ENCODE peak calls at places on chromosomes 11 and 22, in seven cellular contexts. Y, E, R, H, A, D and K are unnamed samples.
A peak's percentile ranks its signal among the peaks of the same experiment; 100 is the strongest.

GRCh38 chr11:102560555-102561011 is 30.0 kb upstream of the MMP7 start:
- DNase-seq in H (no peak), R (no peak), A (no peak), Y (no peak), D (peak; percentile 49), E (peak; percentile 83), K (no peak)

GRCh38 chr11:30983143-30983542 is 386.4 kb downstream of the DCDC1 start:
- DNase-seq in A (no peak), Y (no peak), D (no peak), R (no peak), E (no peak), H (no peak), K (no peak)

GRCh38 chr11:115716577-115717214 is 212.5 kb upstream of the CADM1 start:
- DNase-seq in R (no peak), Y (no peak), H (no peak), A (no peak), E (no peak), D (no peak), K (no peak)

GRCh38 chr11:58334708-58335107 is 24.2 kb downstream of the OR5B17 start:
- DNase-seq in Y (no peak), D (no peak), E (no peak), H (no peak), A (no peak), R (no peak), K (no peak)

GRCh38 chr11:114170226-114170625 is 110.7 kb downstream of the ZBTB16 start:
- DNase-seq in E (no peak), D (no peak), Y (no peak), H (no peak), R (no peak), A (no peak), K (no peak)

GRCh38 chr11:113462830-113463229 is 12.4 kb downstream of the DRD2 start:
- DNase-seq in A (no peak), H (no peak), R (no peak), Y (no peak), E (no peak), D (no peak), K (no peak)

GRCh38 chr22:28978158-28978557 is 83.5 kb downstream of the C22orf31 start:
- DNase-seq in A (peak; percentile 47), H (peak; percentile 40), D (no peak), R (no peak), Y (no peak), E (peak; percentile 38), K (no peak)

GRCh38 chr11:58061813-58062212 is 31.1 kb downstream of the OR6Q1 start:
- DNase-seq in E (no peak), H (no peak), R (no peak), A (no peak), D (no peak), Y (no peak), K (no peak)

GRCh38 chr22:38262051-38262795 is 10.6 kb downstream of the TMEM184B start:
- DNase-seq in Y (peak; percentile 31), D (peak; percentile 73), E (peak; percentile 63), A (peak; percentile 78), R (peak; percentile 42), H (peak; percentile 47), K (no peak)

GRCh38 chr11:47587733-47588326 is 1.4 kb downstream of the FAM180B start:
- DNase-seq in R (peak; percentile 26), E (no peak), D (no peak), A (peak; percentile 64), Y (no peak), H (no peak), K (no peak)

GRCh38 chr11:92643827-92644226 is 325.6 kb upstream of the MTNR1B start:
- DNase-seq in H (no peak), D (no peak), E (no peak), Y (no peak), A (no peak), R (no peak), K (no peak)

GRCh38 chr22:36334081-36334831 is 53.5 kb downstream of the MYH9 start:
- DNase-seq in A (no peak), R (no peak), H (no peak), Y (peak; percentile 29), D (no peak), E (no peak), K (no peak)

GRCh38 chr22:25777870-25778269 is 35.9 kb downstream of the MYO18B start:
- DNase-seq in H (peak; percentile 50), E (no peak), R (no peak), Y (no peak), D (peak; percentile 51), A (no peak), K (peak; percentile 35)

GRCh38 chr22:24437820-24438328 is 10.5 kb downstream of the ADORA2A start:
- DNase-seq in H (no peak), R (no peak), A (no peak), D (peak; percentile 72), E (peak; percentile 36), Y (no peak), K (no peak)

GRCh38 chr11:65251476-65251875 is 10.3 kb upstream of the POLA2 start:
- DNase-seq in E (no peak), A (no peak), R (no peak), D (no peak), Y (no peak), H (no peak), K (no peak)

GRCh38 chr22:23837911-23838685 is 708 bp downstream of the DERL3 start:
- DNase-seq in H (no peak), A (no peak), R (no peak), D (no peak), Y (no peak), E (no peak), K (no peak)

GRCh38 chr11:114762437-114762836 is 84.1 kb downstream of the NXPE2 start:
- DNase-seq in H (peak; percentile 59), D (no peak), R (peak; percentile 6), A (peak; percentile 69), Y (no peak), E (no peak), K (peak; percentile 52)

GRCh38 chr22:44711236-44711560 is 9.2 kb downstream of the PRR5 start:
- DNase-seq in A (no peak), Y (no peak), E (no peak), R (no peak), D (no peak), H (no peak), K (peak; percentile 19)

GRCh38 chr22:40452730-40453487 is 82.5 kb downstream of the SGSM3 start:
- DNase-seq in H (no peak), E (no peak), A (no peak), Y (no peak), R (no peak), D (no peak), K (peak; percentile 7)

GRCh38 chr11:10309163-10310093 is 4.6 kb downstream of the ADM start:
- DNase-seq in A (no peak), Y (no peak), D (no peak), E (peak; percentile 68), H (no peak), R (peak; percentile 46), K (no peak)

GRCh38 chr11:70531281-70532065 is 133.1 kb downstream of the CTTN start:
- DNase-seq in Y (no peak), H (no peak), E (no peak), R (no peak), D (no peak), A (no peak), K (no peak)

GRCh38 chr11:69511358-69512015 is 30.0 kb downstream of the LINC01488 start:
- DNase-seq in D (no peak), A (no peak), E (no peak), H (no peak), R (no peak), Y (no peak), K (no peak)

GRCh38 chr11:69533296-69534165 is 52.1 kb downstream of the LINC01488 start:
- DNase-seq in D (no peak), H (no peak), Y (no peak), R (no peak), E (no peak), A (no peak), K (no peak)

GRCh38 chr11:133984828-133985227 is 28.1 kb upstream of the IGSF9B start:
- DNase-seq in Y (no peak), R (no peak), A (no peak), D (no peak), H (no peak), E (no peak), K (no peak)